ENCODE peak calls at places on chromosomes 6 and 20, in four cellular contexts. Y, X, Q and A are unnamed samples.

GRCh38 chr20:63206878-63207277 is 9.1 kb downstream of the YTHDF1 start:
- DNase-seq in Y (no peak), X (no peak), Q (no peak), A (no peak)

GRCh38 chr6:26575494-26575939 is 21.2 kb upstream of the ABT1 start:
- DNase-seq in Y (peak; percentile 71), X (no peak), Q (no peak), A (no peak)

GRCh38 chr6:14353263-14353662 is 235.7 kb downstream of the CD83 start:
- DNase-seq in Y (no peak), X (no peak), Q (no peak), A (no peak)

GRCh38 chr6:20978176-20978614 is 443.9 kb downstream of the CDKAL1 start:
- DNase-seq in Y (no peak), X (no peak), Q (no peak), A (no peak)

GRCh38 chr6:152845421-152845820 is 94.8 kb downstream of the VIP start:
- DNase-seq in Y (no peak), X (no peak), Q (no peak), A (no peak)

GRCh38 chr20:6381887-6382286 is 259.1 kb upstream of the FERMT1 start:
- DNase-seq in Y (peak; percentile 11), X (no peak), Q (peak; percentile 19), A (no peak)

GRCh38 chr6:108966855-108967755 is 118.9 kb downstream of the ARMC2 start:
- DNase-seq in Y (no peak), X (peak; percentile 36), Q (peak; percentile 47), A (peak; percentile 6)

GRCh38 chr6:79441222-79441621 is 96.0 kb downstream of the LCA5 start:
- DNase-seq in Y (no peak), X (no peak), Q (no peak), A (no peak)

GRCh38 chr6:140138311-140138994 is 764.0 kb upstream of the CITED2 start:
- DNase-seq in Y (no peak), X (no peak), Q (no peak), A (no peak)

GRCh38 chr6:141610741-141611140 is 522.0 kb upstream of the GJE1 start:
- DNase-seq in Y (peak; percentile 11), X (no peak), Q (no peak), A (no peak)

GRCh38 chr20:12722096-12722495 is 286.7 kb upstream of the SPTLC3 start:
- DNase-seq in Y (no peak), X (no peak), Q (no peak), A (no peak)

DNA sequence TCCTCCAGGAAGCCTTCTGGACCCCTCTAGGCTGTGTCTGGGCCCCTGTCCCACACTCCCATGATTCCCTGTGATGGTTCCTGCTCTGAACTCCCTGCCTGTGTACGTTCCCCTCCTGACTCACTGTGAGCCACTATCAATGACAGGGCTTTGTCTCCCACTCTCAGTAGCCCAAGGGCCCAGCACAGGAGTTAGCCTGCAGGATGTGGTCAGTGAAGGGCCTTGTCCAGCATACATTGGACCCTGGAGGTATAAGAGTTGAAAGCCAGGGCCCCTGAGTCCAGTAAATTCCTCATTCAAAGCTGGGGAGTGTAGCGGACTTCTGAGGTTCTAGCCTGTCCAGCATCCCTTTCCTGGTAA is 19.0 kb downstream of the ZBP1 start:
- DNase-seq in Y (no peak), X (no peak), Q (no peak), A (no peak)
- H3K27ac ChIP-seq in Y (no peak overlapping the region), X (no peak overlapping the region), Q (no peak overlapping the region), A (no peak overlapping the region)

DNA sequence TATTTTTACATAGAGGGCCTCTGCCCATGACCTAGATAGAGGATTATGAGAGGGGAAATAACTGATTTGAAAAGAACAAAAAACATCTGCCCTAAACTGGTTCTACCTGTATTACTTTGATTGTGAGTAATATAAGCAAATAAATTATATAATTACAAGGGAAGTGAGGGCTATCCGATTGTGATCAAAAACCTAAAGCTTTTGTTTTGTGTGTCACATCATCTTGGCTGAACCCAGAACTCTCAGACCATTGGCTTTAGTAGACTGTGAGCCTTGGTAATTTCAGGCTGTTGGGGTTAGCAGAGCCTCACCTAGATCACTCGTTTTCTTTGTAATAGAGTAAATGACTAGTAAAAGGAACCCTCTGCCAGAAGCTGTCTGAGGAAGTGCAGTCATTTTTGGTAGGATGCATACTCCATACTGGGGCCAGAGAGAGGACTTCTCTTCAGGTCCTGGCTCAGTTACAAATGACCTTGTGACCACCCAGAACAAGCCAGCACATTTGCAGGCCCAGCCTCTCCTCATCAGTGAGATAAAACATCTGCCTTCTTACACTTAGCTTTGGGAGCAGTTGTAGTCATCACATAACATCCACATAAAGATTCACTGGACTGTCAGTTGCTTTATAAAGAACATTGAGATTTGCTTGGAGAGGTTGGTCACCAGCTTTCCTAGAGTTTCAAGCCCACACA is 13.5 kb downstream of the STK35 start:
- DNase-seq in Y (no peak), X (no peak), Q (no peak), A (no peak)
- H3K27ac ChIP-seq in Y (no peak overlapping the region), X (peak overlapping the region; percentile 3), Q (no peak overlapping the region), A (no peak overlapping the region)

DNA sequence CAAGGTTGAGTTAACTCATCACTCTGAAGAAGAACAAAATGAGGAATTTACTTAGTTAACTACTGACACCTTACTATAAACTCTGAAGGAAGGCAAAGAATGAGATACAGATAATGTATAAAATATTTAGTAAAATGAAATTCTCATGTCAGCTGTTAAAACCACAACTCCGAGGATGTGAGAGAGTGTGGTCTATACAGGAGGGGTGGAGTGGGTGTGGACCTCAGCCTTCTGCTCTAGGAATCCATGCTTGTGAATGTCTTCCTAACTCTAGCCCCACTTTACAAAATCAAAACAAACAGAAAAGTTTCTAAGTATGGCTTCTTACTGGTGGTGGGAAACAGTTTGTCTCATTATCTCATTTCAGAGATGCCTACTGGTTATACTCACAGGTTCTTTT is 14.2 kb downstream of the PPP1R14C start:
- DNase-seq in Y (no peak), X (no peak), Q (no peak), A (no peak)
- H3K27ac ChIP-seq in Y (no peak overlapping the region), X (no peak overlapping the region), Q (no peak overlapping the region), A (no peak overlapping the region)

DNA sequence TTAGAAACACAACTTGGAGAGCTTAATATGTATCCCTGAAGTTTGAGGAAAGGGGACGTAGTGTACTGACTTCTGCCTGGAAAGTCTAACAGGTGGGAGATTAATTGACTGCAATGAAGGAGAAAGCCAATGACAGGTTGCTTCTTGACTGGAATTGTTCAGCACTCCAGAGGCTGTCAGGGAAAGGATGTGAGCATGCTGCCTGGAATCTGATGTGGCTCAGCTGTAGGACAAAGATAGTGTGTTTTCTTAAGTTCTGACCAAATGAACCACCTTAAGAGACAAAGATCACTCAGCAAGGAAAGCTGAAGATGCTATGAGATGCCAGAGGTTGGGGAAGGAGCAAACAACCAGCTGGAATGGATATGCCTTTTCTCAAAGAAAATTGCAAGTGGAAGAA is 185.8 kb downstream of the PHF3 start:
- DNase-seq in Y (no peak), X (no peak), Q (no peak), A (no peak)
- H3K27ac ChIP-seq in Y (no peak overlapping the region), X (no peak overlapping the region), Q (no peak overlapping the region), A (no peak overlapping the region)